ENCODE peak calls at places on chromosomes 13 and 19, in nine cellular contexts. M is tibial nerve, L is A549, F is transverse colon, J is H1, N is ovary, B is K562, A is GM12878, V is upper lobe of left lung. W is an unnamed sample.

GRCh38 chr19:29963576-29963975 is 21.5 kb downstream of the URI1 start:
- DNase-seq in M (no peak), L (no peak), F (no peak), J (no peak), N (no peak), B (no peak), A (no peak), V (no peak), W (no peak)

GRCh38 chr13:90055121-90055520 is 1292.4 kb upstream of the MIR17HG start:
- DNase-seq in M (no peak), L (no peak), F (no peak), J (no peak), N (no peak), B (no peak), A (no peak), V (no peak), W (no peak)

GRCh38 chr19:39240421-39240820 is 4.4 kb downstream of the IFNL3 start:
- DNase-seq in M (no peak), L (no peak), F (no peak), J (no peak), N (no peak), B (no peak), A (no peak), V (no peak), W (no peak)

GRCh38 chr19:6417713-6418561 is 6.7 kb downstream of the KHSRP start:
- DNase-seq in M (no peak), L (peak; percentile 23), F (no peak), J (peak; percentile 65), N (no peak), B (no peak), A (no peak), V (no peak), W (no peak)

GRCh38 chr19:46364359-46364758 is 17.5 kb downstream of the PPP5C start:
- DNase-seq in M (no peak), L (no peak), F (no peak), J (no peak), N (no peak), B (no peak), A (no peak), V (no peak), W (no peak)

GRCh38 chr19:11693505-11694499 is 44.9 kb downstream of the ZNF823 start:
- DNase-seq in M (no peak), L (no peak), F (no peak), J (peak; percentile 57), N (no peak), B (peak; percentile 64), A (no peak), V (no peak), W (no peak)

GRCh38 chr13:108609353-108609752 is 20.1 kb upstream of the MYO16 start:
- DNase-seq in M (no peak), L (peak; percentile 31), F (no peak), J (no peak), N (no peak), B (peak; percentile 18), A (no peak), V (no peak), W (no peak)

GRCh38 chr19:30000862-30001261 is 58.8 kb downstream of the URI1 start:
- DNase-seq in M (no peak), L (no peak), F (no peak), J (no peak), N (no peak), B (no peak), A (no peak), V (no peak), W (no peak)

GRCh38 chr19:53196777-53197396 is 3.7 kb upstream of the ZNF665 start:
- DNase-seq in M (peak; percentile 95), L (no peak), F (peak; percentile 99), J (peak; percentile 98), N (peak; percentile 99), B (peak; percentile 81), A (peak; percentile 26), V (peak; percentile 99), W (peak; percentile 99)

GRCh38 chr13:44622259-44622658 is 46.1 kb upstream of the TSC22D1 start:
- DNase-seq in M (no peak), L (peak; percentile 39), F (no peak), J (no peak), N (no peak), B (no peak), A (no peak), V (no peak), W (no peak)

GRCh38 chr13:26872444-26873173 is 112.0 kb upstream of the GPR12 start:
- DNase-seq in M (no peak), L (peak; percentile 36), F (peak; percentile 33), J (peak; percentile 92), N (no peak), B (peak; percentile 61), A (no peak), V (peak; percentile 34), W (peak; percentile 29)

GRCh38 chr13:53104120-53104519 is 75.5 kb downstream of the OLFM4 start:
- DNase-seq in M (no peak), L (no peak), F (no peak), J (no peak), N (no peak), B (no peak), A (no peak), V (no peak), W (no peak)

GRCh38 chr13:85166891-85167290 is 632.3 kb downstream of the SLITRK6 start:
- DNase-seq in M (no peak), L (no peak), F (no peak), J (no peak), N (no peak), B (no peak), A (no peak), V (no peak), W (no peak)

DNA sequence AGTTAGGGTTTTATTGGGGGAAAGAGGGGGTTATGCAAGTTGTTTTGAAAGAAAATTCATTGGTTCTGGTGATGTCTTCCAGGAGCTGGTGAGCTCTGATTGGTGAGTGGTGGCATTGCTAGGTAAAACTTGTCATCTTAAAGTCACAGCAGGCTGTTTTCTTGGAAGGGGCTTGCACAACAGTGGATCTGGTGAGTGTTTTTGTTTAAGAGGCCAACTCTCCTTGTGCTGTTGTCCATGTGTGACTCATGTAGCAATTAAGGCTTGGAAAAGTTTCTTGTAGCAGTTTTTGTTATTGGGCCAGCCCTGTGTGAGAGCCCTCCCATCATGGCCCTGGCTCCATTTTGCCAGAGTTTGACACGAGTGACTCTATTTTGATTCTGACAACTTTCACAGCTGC is 109.4 kb downstream of the RFC3 start:
- DNase-seq in M (no peak), L (peak; percentile 16), F (no peak), J (no peak), N (no peak), B (no peak), A (no peak), V (no peak), W (no peak)
- TF ChIP-seq EP300 in M (no peak), L (no peak), F (no peak), J (no peak), N (no peak), B (no peak), A (no peak), V (no peak), W (no peak)

DNA sequence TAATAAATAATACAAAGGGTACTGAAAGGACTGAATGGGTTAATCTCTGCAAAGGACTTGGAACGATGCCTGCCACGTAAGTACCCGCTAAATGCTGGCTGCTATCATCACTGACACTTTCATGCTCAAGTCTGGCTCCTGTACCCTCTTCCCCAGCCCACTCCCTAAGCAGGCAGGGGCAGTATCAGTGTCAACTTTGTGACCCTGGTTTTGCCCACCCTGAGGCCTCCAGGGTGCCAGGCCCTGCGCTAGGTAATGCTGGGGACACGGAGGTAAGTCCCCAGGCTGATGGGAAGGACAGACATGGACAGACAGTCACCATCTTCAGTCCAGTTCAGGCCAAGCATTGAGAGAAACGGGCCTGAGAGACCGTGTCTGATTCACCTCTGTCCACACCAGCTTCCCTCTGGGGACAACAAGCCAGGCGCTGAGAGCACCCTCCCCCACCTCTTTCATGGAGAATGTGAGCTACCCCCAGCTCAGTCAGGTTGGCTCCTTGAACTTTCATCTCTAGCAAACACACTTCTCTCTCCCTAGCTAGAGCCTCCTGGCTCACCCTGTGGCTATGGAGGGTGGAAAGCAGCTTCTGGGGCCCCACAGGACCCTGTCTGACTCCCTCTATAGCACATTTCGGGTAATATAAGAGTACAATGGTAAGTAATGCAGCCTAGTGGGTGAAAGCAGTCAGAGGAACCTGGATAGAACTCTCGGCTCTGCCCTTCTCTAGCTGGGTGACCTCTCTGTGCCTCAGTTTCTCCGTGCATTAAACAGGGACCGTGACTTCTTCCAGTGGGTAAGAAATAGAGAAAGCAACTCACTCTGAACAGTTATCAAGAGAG is 758 bp downstream of the ETFB start:
- DNase-seq in M (peak; percentile 22), L (peak; percentile 63), F (peak; percentile 45), J (no peak), N (peak; percentile 48), B (peak; percentile 70), A (no peak), V (peak; percentile 49), W (peak; percentile 29)
- TF ChIP-seq EP300 in M (no peak), L (no peak), F (no peak), J (no peak), N (no peak), B (no peak), A (no peak), V (no peak), W (no peak)

GRCh38 chr13:75372517-75372916 is 109.5 kb downstream of the TBC1D4 start:
- DNase-seq in M (peak; percentile 70), L (peak; percentile 41), F (no peak), J (no peak), N (no peak), B (peak; percentile 38), A (no peak), V (no peak), W (no peak)
- TF ChIP-seq EP300 in M (no peak), L (no peak), F (no peak), J (no peak), N (no peak), B (no peak), A (no peak), V (no peak), W (no peak)

DNA sequence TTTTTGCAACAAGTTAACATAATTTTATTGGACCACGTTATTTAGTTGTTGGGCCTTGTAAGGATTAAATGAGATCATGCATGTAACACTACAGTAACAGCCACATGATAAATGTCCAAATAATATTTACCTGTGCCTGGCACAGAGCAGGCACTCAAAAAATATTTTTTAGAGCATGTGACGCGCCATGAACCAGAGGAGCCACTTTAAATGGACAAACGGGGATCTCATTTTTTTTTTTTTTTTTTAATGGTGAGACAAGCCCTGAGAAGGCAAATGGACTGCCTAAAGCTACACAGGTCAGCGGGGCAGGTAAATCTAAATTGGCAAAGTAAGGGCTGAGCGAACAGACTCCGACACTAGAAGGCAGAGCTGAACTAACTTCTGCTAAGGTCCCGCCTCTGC is 840 bp upstream of the RPS19 start:
- DNase-seq in M (no peak), L (no peak), F (no peak), J (no peak), N (no peak), B (no peak), A (no peak), V (no peak), W (no peak)
- TF ChIP-seq EP300 in M (no peak), L (no peak), F (no peak), J (no peak), N (no peak), B (no peak), A (no peak), V (no peak), W (no peak)

DNA sequence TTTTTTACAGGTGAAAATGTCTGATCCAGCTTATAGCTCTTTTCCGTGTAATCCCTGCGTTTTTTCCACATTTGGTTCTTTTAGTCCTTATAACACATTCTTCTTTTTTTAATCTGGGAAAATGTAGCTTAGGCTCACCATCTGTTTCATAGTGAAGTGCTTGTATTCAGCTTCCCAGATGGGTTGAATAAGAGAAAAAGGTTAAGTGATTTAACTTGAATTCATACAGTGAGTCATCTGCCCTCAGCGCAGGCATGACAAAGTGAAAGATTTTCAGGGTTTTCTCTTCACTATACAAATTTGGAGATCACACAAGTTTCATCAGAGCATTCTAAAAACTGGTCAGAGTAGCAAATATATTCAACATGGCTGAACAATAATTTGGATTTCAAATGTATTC is 224.8 kb downstream of the SPRY2 start:
- DNase-seq in M (no peak), L (no peak), F (no peak), J (no peak), N (no peak), B (no peak), A (no peak), V (no peak), W (no peak)
- TF ChIP-seq EP300 in M (no peak), L (no peak), F (no peak), J (no peak), N (no peak), B (no peak), A (no peak), V (no peak), W (no peak)

W was measured in stomach.